ENCODE peak calls at places on chromosomes 4 and X, in five cellular contexts. U is colonic mucosa; H is stimulated activated CD4-positive, alpha-beta T cell treated with anti-CD3 and anti-CD28 coated beads, TNF-alpha, amount 100 ng/mL, for 48 hours; S is ELR; P is NCI-H446. W is an unnamed sample.

GRCh38 chr4:182339246-182339645 is 96.0 kb downstream of the TENM3 start:
- DNase-seq in U (no peak), H (no peak), S (no peak), P (no peak), W (no peak)

GRCh38 chrX:3639236-3639635 is 74.2 kb downstream of the PRKX start:
- DNase-seq in U (no peak), H (no peak), S (no peak), P (no peak), W (no peak)

GRCh38 chr4:26021417-26022345 is 107.7 kb downstream of the SMIM20 start:
- DNase-seq in U (no peak), H (no peak), S (no peak), P (no peak), W (no peak)

GRCh38 chrX:65035451-65035779 is 59.2 kb upstream of the ZC4H2 start:
- DNase-seq in U (no peak), H (no peak), S (peak), P (no peak), W (peak)

GRCh38 chrX:30275498-30275897 is 28.6 kb downstream of the MAGEB1 start:
- DNase-seq in U (no peak), H (no peak), S (peak), P (no peak), W (no peak)

GRCh38 chr4:101282076-101282844 is 65.1 kb downstream of the PPP3CA start:
- DNase-seq in U (no peak), H (peak), S (no peak), P (no peak), W (no peak)

GRCh38 chr4:8762356-8762755 is 109.3 kb downstream of the HMX1 start:
- DNase-seq in U (no peak), H (no peak), S (no peak), P (no peak), W (no peak)

GRCh38 chr4:46931981-46932380 is 22.9 kb upstream of the COX7B2 start:
- DNase-seq in U (peak), H (no peak), S (peak), P (peak), W (no peak)

GRCh38 chrX:20374866-20375530 is 108.3 kb upstream of the RPS6KA3 start:
- DNase-seq in U (no peak), H (no peak), S (peak), P (peak), W (no peak)

GRCh38 chr4:71732706-71733105 is 51.2 kb downstream of the GC start:
- DNase-seq in U (no peak), H (no peak), S (peak), P (no peak), W (no peak)

GRCh38 chrX:20244936-20245335 is 21.8 kb downstream of the RPS6KA3 start:
- DNase-seq in U (no peak), H (no peak), S (no peak), P (no peak), W (peak)

GRCh38 chr4:130479020-130479419 is 1383.1 kb downstream of the C4orf33 start:
- DNase-seq in U (no peak), H (no peak), S (peak), P (no peak), W (no peak)

GRCh38 chrX:140799216-140799615 is 89.7 kb downstream of the LINC00632 start:
- DNase-seq in U (no peak), H (no peak), S (peak), P (no peak), W (no peak)

GRCh38 chr4:132076829-132077228 is 1072.3 kb upstream of the PCDH10 start:
- DNase-seq in U (no peak), H (no peak), S (peak), P (no peak), W (no peak)

GRCh38 chr4:25663778-25664177 is 8.1 kb downstream of the SLC34A2 start:
- DNase-seq in U (no peak), H (no peak), S (no peak), P (no peak), W (no peak)

GRCh38 chr4:18155062-18156041 is 133.8 kb upstream of the LCORL start:
- DNase-seq in U (no peak), H (no peak), S (no peak), P (no peak), W (no peak)

GRCh38 chr4:8746523-8747466 is 124.8 kb downstream of the HMX1 start:
- DNase-seq in U (no peak), H (no peak), S (no peak), P (no peak), W (no peak)

GRCh38 chrX:40207626-40208025 is 109.9 kb upstream of the BCOR start:
- DNase-seq in U (no peak), H (peak), S (peak), P (no peak), W (no peak)

GRCh38 chrX:120790118-120790517 is 85.5 kb downstream of the CT47B1 start:
- DNase-seq in U (peak), H (no peak), S (peak), P (peak), W (no peak)

GRCh38 chr4:27398911-27399310 is 538.3 kb downstream of the STIM2 start:
- DNase-seq in U (no peak), H (no peak), S (peak), P (no peak), W (no peak)

GRCh38 chr4:30718021-30718888 is 1.9 kb upstream of the PCDH7 start:
- DNase-seq in U (peak), H (no peak), S (peak), P (peak), W (peak)